ENCODE peak calls at places on chromosomes 12 and 14, in four cellular contexts. W, L, M and A are unnamed samples.

GRCh38 chr14:90518941-90519256 is 122.1 kb downstream of the CALM1 start:
- DNase-seq in M (peak; percentile 53), W (peak; percentile 65), L (no peak), A (peak; percentile 46)

GRCh38 chr12:84738481-84738972 is 174.1 kb downstream of the SLC6A15 start:
- DNase-seq in L (no peak), M (no peak), W (no peak), A (no peak)

GRCh38 chr14:92546347-92547053 is 32.9 kb downstream of the RIN3 start:
- DNase-seq in L (no peak), M (no peak), W (no peak), A (peak; percentile 44)

GRCh38 chr12:28191018-28191595 is 851 bp downstream of the CCDC91 start:
- DNase-seq in L (no peak), M (no peak), W (peak; percentile 67), A (peak; percentile 22)

GRCh38 chr14:24268225-24268624 is 3.2 kb downstream of the RABGGTA start:
- DNase-seq in W (no peak), L (no peak), M (no peak), A (no peak)

GRCh38 chr14:76546426-76547221 is 170.7 kb downstream of the ESRRB start:
- DNase-seq in L (no peak), W (peak; percentile 50), M (peak; percentile 25), A (peak; percentile 50)

GRCh38 chr12:29238822-29239291 is 89.8 kb downstream of the FAR2 start:
- DNase-seq in W (no peak), L (no peak), M (no peak), A (no peak)

GRCh38 chr14:25400607-25401206 is 350.8 kb upstream of the STXBP6 start:
- DNase-seq in L (no peak), W (peak; percentile 13), M (peak; percentile 70), A (peak; percentile 54)

GRCh38 chr12:103431387-103431786 is 64.4 kb downstream of the C12orf42 start:
- DNase-seq in L (no peak), W (no peak), M (no peak), A (no peak)

GRCh38 chr12:22282283-22282682 is 52.2 kb downstream of the ST8SIA1 start:
- DNase-seq in L (no peak), M (no peak), W (no peak), A (peak; percentile 39)

GRCh38 chr12:117377758-117378157 is 16.3 kb upstream of the NOS1 start:
- DNase-seq in L (no peak), M (no peak), W (peak; percentile 21), A (no peak)

GRCh38 chr12:93502802-93503623 is 35.7 kb downstream of the MRPL42 start:
- DNase-seq in L (no peak), W (peak; percentile 64), M (peak; percentile 33), A (no peak)

GRCh38 chr12:7023096-7023495 is 4.8 kb upstream of the LPCAT3 start:
- DNase-seq in W (no peak), M (no peak), L (no peak), A (no peak)

GRCh38 chr14:92599786-92600185 is 86.2 kb downstream of the RIN3 start:
- DNase-seq in L (no peak), M (no peak), W (no peak), A (no peak)

GRCh38 chr14:45743884-45744283 is 490.9 kb upstream of the MIS18BP1 start:
- DNase-seq in L (no peak), M (no peak), W (no peak), A (no peak)

GRCh38 chr12:113130457-113131135 is 5.0 kb downstream of the RASAL1 start:
- DNase-seq in M (peak; percentile 29), L (no peak), W (peak; percentile 27), A (no peak)

GRCh38 chr12:54988402-54989054 is 4.0 kb upstream of the TESPA1 start:
- DNase-seq in M (no peak), L (no peak), W (peak; percentile 87), A (no peak)

GRCh38 chr12:67790660-67791059 is 142.1 kb downstream of the DYRK2 start:
- DNase-seq in L (no peak), M (no peak), W (no peak), A (no peak)

GRCh38 chr14:102209224-102209966 is 69.7 kb downstream of the WDR20 start:
- DNase-seq in W (peak; percentile 9), L (no peak), M (peak; percentile 58), A (peak; percentile 27)

GRCh38 chr14:49220492-49220891 is 365.7 kb downstream of the RPS29 start:
- DNase-seq in M (no peak), W (no peak), L (no peak), A (no peak)

GRCh38 chr12:116495260-116495659 is 63.9 kb upstream of the MAP1LC3B2 start:
- DNase-seq in W (no peak), L (no peak), M (no peak), A (peak; percentile 47)

GRCh38 chr12:124737772-124738635 is 125.7 kb downstream of the SCARB1 start:
- DNase-seq in L (no peak), W (no peak), M (no peak), A (no peak)

GRCh38 chr14:105867961-105868599 is 341.7 kb downstream of the TMEM121 start:
- DNase-seq in W (no peak), M (no peak), L (no peak), A (no peak)

GRCh38 chr12:39417916-39418315 is 25.0 kb downstream of the KIF21A start:
- DNase-seq in W (no peak), M (peak; percentile 66), L (no peak), A (no peak)

GRCh38 chr12:76878045-76878898 is 547 bp downstream of the CSRP2 start:
- DNase-seq in M (peak; percentile 23), W (peak; percentile 23), L (no peak), A (peak; percentile 10)

GRCh38 chr12:69467400-69467799 is 2.8 kb upstream of the FRS2 start:
- DNase-seq in W (no peak), M (no peak), L (no peak), A (no peak)

GRCh38 chr14:99476864-99477263 is 3.8 kb downstream of the SETD3 start:
- DNase-seq in W (no peak), M (no peak), L (no peak), A (no peak)

GRCh38 chr14:21521526-21521925 is 4.6 kb downstream of the SALL2 start:
- DNase-seq in M (no peak), L (no peak), W (no peak), A (no peak)

GRCh38 chr12:58575281-58575680 is 345.0 kb downstream of the LRIG3 start:
- DNase-seq in M (no peak), L (no peak), W (no peak), A (no peak)

GRCh38 chr14:99603471-99603933 is 505 bp downstream of the CCDC85C start:
- DNase-seq in W (peak; percentile 58), M (no peak), L (no peak), A (peak; percentile 69)

GRCh38 chr12:24172773-24173447 is 223.4 kb upstream of the SOX5 start:
- DNase-seq in W (no peak), L (peak; percentile 20), M (no peak), A (no peak)

GRCh38 chr12:92105676-92106075 is 40.0 kb downstream of the BTG1 start:
- DNase-seq in L (no peak), W (no peak), M (no peak), A (no peak)

GRCh38 chr12:82361461-82361915 is 3.2 kb downstream of the METTL25 start:
- DNase-seq in L (no peak), M (no peak), W (no peak), A (no peak)

GRCh38 chr12:70032076-70032475 is 207.0 kb downstream of the MYRFL start:
- DNase-seq in W (no peak), L (no peak), M (no peak), A (no peak)

GRCh38 chr14:58876613-58877012 is 238.9 kb downstream of the DACT1 start:
- DNase-seq in L (no peak), W (no peak), M (no peak), A (no peak)

GRCh38 chr12:111425655-111426054 is 19.9 kb downstream of the SH2B3 start:
- DNase-seq in L (no peak), M (no peak), W (no peak), A (no peak)

GRCh38 chr14:53193193-53193592 is 40.1 kb upstream of the DDHD1 start:
- DNase-seq in W (peak; percentile 11), M (no peak), L (no peak), A (no peak)

GRCh38 chr12:52437508-52437907 is 3.3 kb upstream of the KRT75 start:
- DNase-seq in W (no peak), M (no peak), L (no peak), A (no peak)
- TF ChIP-seq JUNB in W (no peak), M (no peak), L (no peak), A (no peak)

DNA sequence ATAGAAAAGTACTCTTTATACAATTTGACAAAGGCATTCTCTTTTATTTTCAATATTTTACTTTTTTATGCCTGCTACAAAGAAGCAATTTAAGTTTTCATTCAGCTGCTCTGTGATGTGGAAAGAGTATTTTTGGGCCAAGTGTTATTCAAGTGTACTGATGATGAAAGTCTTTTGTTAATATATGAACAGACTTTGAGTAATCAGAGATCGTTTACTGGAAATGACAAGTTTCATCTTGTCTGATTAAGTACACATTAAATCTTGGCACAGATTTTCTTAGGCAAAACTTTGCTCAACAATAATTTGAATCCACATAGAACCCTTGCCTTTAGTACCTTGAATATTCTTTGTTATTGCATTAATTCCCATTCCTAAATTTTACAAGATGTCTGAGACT is 13.3 kb upstream of the PZP start:
- DNase-seq in W (no peak), M (no peak), L (no peak), A (peak; percentile 6)
- TF ChIP-seq USF2 in W (no peak), M (no peak), L (no peak), A (no peak)

GRCh38 chr14:50666772-50667490 is 1.2 kb downstream of the SAV1 start:
- DNase-seq in W (peak; percentile 62), L (no peak), M (peak; percentile 37), A (no peak)

GRCh38 chr14:50669441-50669986 is 1.4 kb upstream of the SAV1 start:
- DNase-seq in W (no peak), M (no peak), L (no peak), A (no peak)

GRCh38 chr14:50668852-50669194 is 717 bp upstream of the SAV1 start:
- DNase-seq in L (no peak), W (no peak), M (no peak), A (no peak)

GRCh38 chr14:50668008-50668851 is at the start of gene SAV1:
- DNase-seq in W (peak; percentile 75), M (peak; percentile 68), L (no peak), A (no peak)

DNA sequence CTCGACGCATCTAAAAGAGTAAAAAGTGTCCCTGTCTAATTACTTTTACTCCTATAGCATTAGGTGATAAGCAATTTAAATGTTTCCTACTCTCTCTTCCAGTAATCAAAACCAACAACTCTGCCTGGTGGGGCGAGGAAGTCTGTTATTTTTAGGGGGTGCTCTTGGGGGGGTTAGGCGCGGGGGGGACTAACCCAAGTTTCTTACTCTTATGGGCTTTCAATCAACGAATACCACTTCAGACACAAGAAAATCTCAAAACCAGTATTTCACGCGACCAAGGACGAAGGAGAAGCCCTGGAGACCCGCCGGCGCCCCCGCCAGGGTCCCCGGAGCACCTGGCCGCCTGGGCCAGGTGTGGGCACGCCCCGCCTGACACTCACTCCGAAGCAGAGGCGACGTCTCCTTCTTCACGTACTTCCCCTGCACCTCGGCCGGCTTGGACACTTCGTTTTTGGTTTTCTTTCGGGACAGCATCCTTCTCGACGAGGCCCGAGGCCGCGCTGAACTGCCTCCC is 557 bp downstream of the SAV1 start:
- DNase-seq in L (no peak), M (no peak), W (peak; percentile 45), A (no peak)
- TF ChIP-seq JUNB in L (no peak), M (no peak), W (no peak), A (no peak)

DNA sequence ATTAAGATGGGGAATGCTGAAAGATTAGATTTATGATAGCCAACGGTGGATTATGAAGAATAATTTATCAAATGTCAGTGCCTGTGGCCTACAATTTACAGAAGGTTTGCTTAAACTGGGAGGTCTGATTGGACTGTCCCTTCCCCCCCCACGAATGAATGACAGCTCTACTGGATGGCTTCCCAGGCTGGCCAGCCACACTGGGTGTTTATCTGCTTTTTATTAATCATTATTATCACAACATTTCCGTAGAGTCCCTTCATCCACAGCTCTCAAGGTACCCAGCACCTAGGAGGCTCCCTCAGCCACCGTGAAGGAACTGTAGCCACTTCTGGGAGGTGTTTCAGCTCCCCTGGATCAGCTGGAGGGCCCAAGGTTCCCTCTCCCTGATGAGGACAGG is 78.9 kb downstream of the ADCK1 start:
- DNase-seq in M (no peak), W (no peak), L (no peak), A (no peak)
- TF ChIP-seq USF2 in M (no peak), W (no peak), L (no peak), A (no peak)